ENCODE peak calls at places on chromosomes 13 and 19, in five cellular contexts. I is endodermal cell, Y is ascending aorta, R is astrocyte, L is psoas muscle. D is an unnamed sample.

GRCh38 chr19:7326105-7326877 is 22.4 kb upstream of the ARHGEF18 start:
- DNase-seq in R (no peak), Y (no peak), I (peak; percentile 93), L (no peak), D (peak; percentile 10)

GRCh38 chr13:98984118-98984517 is 6.3 kb upstream of the DOCK9 start:
- DNase-seq in Y (no peak), I (no peak), R (no peak), L (no peak), D (no peak)

GRCh38 chr19:10975374-10976036 is 14.7 kb downstream of the SMARCA4 start:
- DNase-seq in I (no peak), R (peak; percentile 39), Y (peak; percentile 72), L (peak; percentile 82), D (peak; percentile 20)

GRCh38 chr19:28633223-28634030 is 579.5 kb downstream of the UQCRFS1 start:
- DNase-seq in L (peak; percentile 58), I (peak; percentile 90), R (peak; percentile 38), Y (no peak), D (peak; percentile 20)

GRCh38 chr13:99322297-99323103 is 15.3 kb upstream of the GPR183 start:
- DNase-seq in L (no peak), I (no peak), R (peak; percentile 92), Y (no peak), D (peak; percentile 77)

GRCh38 chr13:51759240-51759639 is 44.7 kb downstream of the DHRS12 start:
- DNase-seq in I (no peak), R (peak; percentile 28), Y (no peak), L (no peak), D (peak; percentile 22)

GRCh38 chr19:13846533-13847032 is 30.4 kb upstream of the NANOS3 start:
- DNase-seq in L (peak; percentile 90), R (peak; percentile 91), Y (peak; percentile 98), I (peak; percentile 96), D (peak; percentile 96)

GRCh38 chr13:95948646-95949045 is 104.6 kb downstream of the UGGT2 start:
- DNase-seq in Y (no peak), I (no peak), L (no peak), R (peak; percentile 6), D (peak; percentile 75)

GRCh38 chr19:51702754-51703654 is 9.9 kb downstream of the SPACA6 start:
- DNase-seq in R (no peak), I (peak; percentile 92), L (no peak), Y (peak; percentile 73), D (no peak)

GRCh38 chr19:7852851-7853759 is 21.1 kb downstream of the PRR36 start:
- DNase-seq in I (peak; percentile 97), L (peak; percentile 79), Y (no peak), R (no peak), D (no peak)

GRCh38 chr13:106981050-106981449 is 413.1 kb upstream of the ARGLU1 start:
- DNase-seq in I (no peak), R (no peak), Y (no peak), L (no peak), D (no peak)

GRCh38 chr19:10420444-10421239 is at the start of gene PDE4A:
- DNase-seq in R (no peak), Y (no peak), I (peak; percentile 85), L (peak; percentile 60), D (no peak)

GRCh38 chr13:93794197-93794885 is 567.7 kb downstream of the GPC6 start:
- DNase-seq in Y (no peak), I (no peak), L (no peak), R (no peak), D (no peak)

DNA sequence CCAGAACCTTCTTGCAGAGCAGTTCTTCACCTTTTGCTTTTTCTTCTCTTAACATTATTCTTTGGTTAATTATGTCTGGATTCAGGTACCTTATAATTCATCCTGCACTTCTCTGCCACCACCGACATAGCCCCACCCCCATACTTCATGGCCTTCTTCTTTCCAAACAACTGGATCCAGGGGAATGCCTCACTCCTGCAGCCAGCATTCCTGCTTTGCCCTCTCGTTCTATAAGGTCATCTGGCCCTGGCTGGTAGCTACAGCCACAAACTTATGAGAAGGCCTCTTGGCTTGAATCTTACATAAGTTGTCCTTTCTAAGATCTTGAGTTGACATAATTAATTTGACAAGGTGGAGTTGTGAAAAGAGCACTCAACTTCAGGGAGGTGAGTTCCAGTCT is 84.1 kb upstream of the FRY start:
- DNase-seq in R (no peak), I (no peak), L (no peak), Y (no peak), D (no peak)
- H3K27ac ChIP-seq in R (no peak overlapping the region), I (no peak overlapping the region), L (no peak overlapping the region), Y (no peak overlapping the region), D (no peak overlapping the region)

GRCh38 chr13:66205807-66206206 is 1024.3 kb downstream of the PCDH9 start:
- DNase-seq in Y (no peak), L (no peak), I (no peak), R (no peak), D (no peak)

GRCh38 chr13:66195238-66195637 is 1034.9 kb downstream of the PCDH9 start:
- DNase-seq in Y (no peak), R (no peak), L (no peak), I (no peak), D (no peak)

DNA sequence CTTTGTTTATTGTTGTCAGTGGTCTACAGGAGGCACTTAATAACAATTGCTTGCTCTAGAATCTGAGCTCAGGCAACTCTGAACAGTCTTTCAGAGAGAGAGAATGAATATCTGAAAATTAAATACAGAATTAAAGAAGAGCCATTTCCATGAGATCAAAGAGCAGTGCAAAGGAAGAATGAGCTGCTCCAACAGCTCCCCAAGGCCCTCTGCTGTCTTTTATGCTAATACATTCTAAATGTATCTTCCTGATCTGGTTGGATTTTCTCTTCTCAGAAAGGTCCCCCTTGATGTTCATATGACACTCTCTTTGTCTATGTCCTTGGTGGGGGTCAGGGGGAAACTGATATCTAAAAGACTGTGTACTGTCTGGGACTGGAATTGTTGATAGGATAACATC is 1029.6 kb downstream of the PCDH9 start:
- DNase-seq in R (no peak), L (no peak), I (no peak), Y (no peak), D (peak; percentile 9)
- TF ChIP-seq CTCF in R (no peak), L (no peak), I (no peak), Y (no peak), D (peak; percentile 37)

GRCh38 chr13:21522847-21523246 is 63.7 kb upstream of the ZDHHC20 start:
- DNase-seq in R (no peak), Y (no peak), I (no peak), L (no peak), D (no peak)
- H3K4me3 ChIP-seq in R (no peak overlapping the region), Y (no peak overlapping the region), I (no peak overlapping the region), L (no peak overlapping the region), D (no peak overlapping the region)

GRCh38 chr13:45880242-45880641 is 28.7 kb upstream of the SIAH3 start:
- DNase-seq in I (no peak), Y (no peak), R (no peak), L (no peak), D (no peak)
- H3K27ac ChIP-seq in I (no peak overlapping the region), Y (no peak overlapping the region), R (no peak overlapping the region), L (no peak overlapping the region), D (no peak overlapping the region)

DNA sequence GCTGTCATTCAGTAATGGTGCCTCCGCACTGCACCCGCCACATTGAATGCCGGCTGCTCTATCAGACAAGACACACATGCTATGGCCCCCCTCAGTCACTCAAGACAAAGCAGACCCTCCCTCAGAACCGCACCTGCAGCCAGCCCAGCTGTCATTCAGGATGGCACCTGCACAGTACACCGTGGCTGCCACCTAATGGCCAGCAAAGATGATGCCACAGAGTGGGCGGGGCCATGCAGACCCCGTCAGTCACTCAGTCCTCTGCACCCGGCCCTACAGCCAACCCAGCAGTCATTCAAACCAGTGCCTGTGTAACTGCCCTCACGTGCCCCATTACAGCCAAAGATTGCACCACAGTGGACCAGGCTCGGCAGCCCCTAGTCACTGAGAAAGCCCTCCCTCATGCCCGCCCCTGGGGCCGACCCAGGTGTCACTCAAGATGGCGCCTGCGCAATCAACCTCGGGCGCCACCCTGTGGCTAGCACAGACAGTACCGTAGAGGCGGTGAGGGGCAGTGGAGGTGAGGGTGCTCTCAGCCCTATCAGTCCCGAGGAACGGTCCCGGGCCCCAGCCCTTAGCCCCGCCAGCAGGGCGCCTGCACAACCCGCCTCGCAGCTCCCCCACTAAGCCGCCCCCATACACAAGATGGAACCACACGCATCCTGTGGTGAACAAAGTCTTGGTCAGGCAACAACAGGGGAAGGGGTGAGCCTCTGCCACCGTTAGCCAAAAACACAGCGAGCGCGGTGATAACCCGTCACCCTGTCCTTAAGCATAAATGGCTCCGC is 2.4 kb downstream of the PEG3 start:
- DNase-seq in Y (peak; percentile 89), R (no peak), L (peak; percentile 78), I (no peak), D (peak; percentile 18)
- TF ChIP-seq CTCF in Y (peak; percentile 42), R (no peak), L (peak; percentile 39), I (no peak), D (no peak)

GRCh38 chr13:88592105-88592504 is 920.9 kb downstream of the SLITRK5 start:
- DNase-seq in Y (no peak), I (no peak), R (no peak), L (no peak), D (no peak)

GRCh38 chr13:88586263-88586662 is 915.1 kb downstream of the SLITRK5 start:
- DNase-seq in R (peak; percentile 10), Y (no peak), I (no peak), L (no peak), D (no peak)

GRCh38 chr13:88590574-88590973 is 919.4 kb downstream of the SLITRK5 start:
- DNase-seq in Y (no peak), R (no peak), I (no peak), L (no peak), D (no peak)
- H3K4me3 ChIP-seq in Y (no peak overlapping the region), R (no peak overlapping the region), I (no peak overlapping the region), L (no peak overlapping the region), D (no peak overlapping the region)

GRCh38 chr13:37059848-37060192 is 332 bp upstream of the SUPT20H start:
- DNase-seq in R (no peak), L (no peak), I (no peak), Y (no peak), D (no peak)

GRCh38 chr13:37059136-37059847 is at the start of gene SUPT20H:
- DNase-seq in Y (peak; percentile 95), L (peak; percentile 97), I (peak; percentile 98), R (peak; percentile 84), D (peak; percentile 91)

DNA sequence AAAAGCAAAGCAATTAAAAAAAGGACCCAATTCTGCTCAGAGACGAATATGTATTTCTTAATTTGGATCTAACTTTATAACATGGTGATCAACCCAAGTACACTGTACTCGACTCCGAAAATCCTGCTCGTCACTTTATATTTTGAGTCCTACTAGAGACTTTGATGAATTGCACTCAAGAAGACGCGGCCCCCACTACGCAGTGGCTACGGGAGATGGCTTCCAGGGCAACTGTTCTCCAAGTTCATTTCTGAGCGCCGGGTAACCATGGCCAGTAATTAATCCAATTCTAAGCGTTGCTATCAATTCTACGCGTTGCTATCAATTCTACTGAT is 720 bp downstream of the SUPT20H start:
- DNase-seq in Y (no peak), I (no peak), R (no peak), L (no peak), D (peak; percentile 40)
- H3K27ac ChIP-seq in Y (peak overlapping the region; percentile 89), I (peak overlapping the region; percentile 81), R (peak overlapping the region; percentile 87), L (peak overlapping the region; percentile 96), D (peak overlapping the region; percentile 85)

D was measured in brain microvascular endothelial cell.